ENCODE peak calls at places on chromosomes 13 and 19, in four cellular contexts. F is ovary, O is IMR-90, P is right lobe of liver. Q is an unnamed sample.

GRCh38 chr13:100600915-100601314 is 12.3 kb upstream of the GGACT start:
- DNase-seq in P (no peak), F (no peak), O (no peak), Q (no peak)

GRCh38 chr13:99310382-99311031 is 3.3 kb upstream of the GPR183 start:
- DNase-seq in O (peak; percentile 93), P (no peak), F (no peak), Q (no peak)

GRCh38 chr13:110323172-110323851 is 16.2 kb downstream of the COL4A2 start:
- DNase-seq in P (no peak), F (no peak), O (peak; percentile 96), Q (no peak)

GRCh38 chr13:78323040-78323439 is 280.3 kb downstream of the POU4F1 start:
- DNase-seq in P (no peak), O (no peak), F (no peak), Q (no peak)

GRCh38 chr19:2341987-2342386 is 13.5 kb downstream of the SPPL2B start:
- DNase-seq in P (no peak), O (no peak), F (peak; percentile 14), Q (no peak)

GRCh38 chr13:79519252-79519651 is 38.3 kb downstream of the NDFIP2 start:
- DNase-seq in P (no peak), F (no peak), O (peak; percentile 46), Q (no peak)

GRCh38 chr19:17794731-17795494 is at the start of gene B3GNT3:
- DNase-seq in F (no peak), O (no peak), P (peak; percentile 78), Q (no peak)

GRCh38 chr19:7862413-7862951 is 11.7 kb downstream of the PRR36 start:
- DNase-seq in P (peak; percentile 49), F (peak; percentile 81), O (peak; percentile 34), Q (peak; percentile 80)

GRCh38 chr19:16398530-16399241 is 73.1 kb downstream of the EPS15L1 start:
- DNase-seq in P (no peak), F (no peak), O (peak; percentile 12), Q (no peak)

GRCh38 chr19:49333426-49334288 is 1.5 kb upstream of the CD37 start:
- DNase-seq in F (no peak), P (peak; percentile 53), O (peak; percentile 40), Q (no peak)

GRCh38 chr19:18416778-18417249 is 2.4 kb upstream of the SSBP4 start:
- DNase-seq in O (peak; percentile 78), P (peak; percentile 89), F (peak; percentile 91), Q (peak; percentile 97)

GRCh38 chr19:47049307-47049700 is 880 bp upstream of the TMEM160 start:
- DNase-seq in P (no peak), O (peak; percentile 44), F (no peak), Q (no peak)

GRCh38 chr13:95357875-95358274 is 56.6 kb upstream of the ABCC4 start:
- DNase-seq in O (no peak), F (no peak), P (no peak), Q (no peak)

GRCh38 chr13:48749144-48749543 is 95.4 kb downstream of the CYSLTR2 start:
- DNase-seq in P (no peak), F (no peak), O (peak; percentile 70), Q (no peak)

GRCh38 chr19:54271106-54271505 is 9.8 kb downstream of the LILRB2 start:
- DNase-seq in O (no peak), F (no peak), P (no peak), Q (peak; percentile 56)

GRCh38 chr19:28349604-28350003 is 863.3 kb downstream of the UQCRFS1 start:
- DNase-seq in F (no peak), P (no peak), O (no peak), Q (no peak)

GRCh38 chr13:73521970-73522549 is 463.3 kb downstream of the KLF5 start:
- DNase-seq in P (no peak), F (no peak), O (peak; percentile 1), Q (no peak)

GRCh38 chr19:29685326-29685725 is 20.1 kb downstream of the PLEKHF1 start:
- DNase-seq in O (no peak), P (no peak), F (no peak), Q (no peak)

GRCh38 chr19:2602391-2603181 is 99.9 kb downstream of the GNG7 start:
- DNase-seq in F (peak; percentile 83), O (peak; percentile 81), P (peak; percentile 85), Q (peak; percentile 92)

GRCh38 chr19:29119582-29119981 is 93.4 kb downstream of the UQCRFS1 start:
- DNase-seq in P (no peak), F (no peak), O (no peak), Q (peak; percentile 48)

GRCh38 chr19:16588089-16588823 is 16.0 kb upstream of the SLC35E1 start:
- DNase-seq in P (no peak), F (no peak), O (peak; percentile 19), Q (no peak)

GRCh38 chr13:26423634-26424033 is 133.8 kb upstream of the WASF3 start:
- DNase-seq in O (peak; percentile 51), F (no peak), P (no peak), Q (no peak)

GRCh38 chr19:7426986-7427385 is 61.8 kb downstream of the PEX11G start:
- DNase-seq in O (no peak), F (no peak), P (no peak), Q (no peak)

GRCh38 chr13:42066542-42066941 is 18.1 kb downstream of the DGKH start:
- DNase-seq in F (no peak), P (no peak), O (peak; percentile 97), Q (no peak)

GRCh38 chr19:36213793-36214387 is 575 bp downstream of the ZNF565 start:
- DNase-seq in P (no peak), O (peak; percentile 45), F (no peak), Q (no peak)

GRCh38 chr19:37594982-37595382 is 306 bp downstream of the ZNF540 start:
- DNase-seq in O (peak; percentile 58), F (peak; percentile 72), P (peak; percentile 52), Q (peak; percentile 80)

GRCh38 chr19:47447470-47448359 is 24.0 kb downstream of the SLC8A2 start:
- DNase-seq in P (peak; percentile 40), F (no peak), O (peak; percentile 22), Q (no peak)

GRCh38 chr19:17881701-17882100 is 10.0 kb downstream of the SLC5A5 start:
- DNase-seq in P (no peak), F (no peak), O (no peak), Q (no peak)

GRCh38 chr19:40659116-40659515 is 31.3 kb downstream of the NUMBL start:
- DNase-seq in F (no peak), P (no peak), O (no peak), Q (no peak)

GRCh38 chr13:109700176-109700575 is 86.2 kb downstream of the IRS2 start:
- DNase-seq in P (peak; percentile 65), O (peak; percentile 24), F (peak; percentile 38), Q (no peak)

GRCh38 chr13:78137404-78138142 is 218.9 kb upstream of the EDNRB start:
- DNase-seq in P (no peak), O (peak; percentile 72), F (no peak), Q (no peak)

GRCh38 chr19:58477871-58478270 is 1.7 kb downstream of the ZNF446 start:
- DNase-seq in P (no peak), O (no peak), F (peak; percentile 55), Q (no peak)

GRCh38 chr13:87656311-87656710 is 14.9 kb upstream of the SLITRK5 start:
- DNase-seq in O (no peak), P (no peak), F (no peak), Q (no peak)

GRCh38 chr13:98570929-98571372 is 6.0 kb downstream of the STK24 start:
- DNase-seq in P (no peak), F (no peak), O (no peak), Q (no peak)

DNA sequence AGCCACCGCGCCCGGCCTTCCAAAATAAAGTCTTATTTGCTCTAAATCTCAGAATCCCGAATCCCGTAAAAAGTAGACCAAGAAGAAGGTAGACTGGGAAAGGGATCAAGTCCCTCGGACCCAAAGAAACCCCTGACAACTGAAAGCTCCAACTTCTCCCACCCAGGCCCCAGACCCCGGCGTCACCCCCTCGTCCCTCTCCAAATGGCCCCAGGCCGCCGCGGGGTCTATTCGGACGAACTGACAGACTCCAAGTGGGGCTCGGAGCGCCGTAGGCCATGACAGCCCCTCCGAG is 451 bp downstream of the DDX39A start:
- DNase-seq in O (no peak), F (no peak), P (no peak), Q (no peak)
- H3K4me1 ChIP-seq in O (peaks cover 8% of the 10 kb centered on the region), F (peaks cover 5% of the 10 kb centered on the region), P (no peaks in the 10 kb centered on the region), Q (peaks cover 46% of the 10 kb centered on the region)

GRCh38 chr19:4343056-4343844 is at the start of gene MPND:
- DNase-seq in P (peak; percentile 96), O (peak; percentile 64), F (peak; percentile 92), Q (peak; percentile 94)

GRCh38 chr19:4343845-4344713 is 717 bp downstream of the MPND start:
- DNase-seq in P (peak; percentile 46), O (no peak), F (peak; percentile 60), Q (no peak)

GRCh38 chr19:4338441-4339350 is at the start of gene STAP2:
- DNase-seq in O (no peak), P (peak; percentile 77), F (peak; percentile 45), Q (no peak)

GRCh38 chr19:4345656-4346383 is 2.5 kb downstream of the MPND start:
- DNase-seq in O (no peak), F (no peak), P (peak; percentile 71), Q (no peak)

DNA sequence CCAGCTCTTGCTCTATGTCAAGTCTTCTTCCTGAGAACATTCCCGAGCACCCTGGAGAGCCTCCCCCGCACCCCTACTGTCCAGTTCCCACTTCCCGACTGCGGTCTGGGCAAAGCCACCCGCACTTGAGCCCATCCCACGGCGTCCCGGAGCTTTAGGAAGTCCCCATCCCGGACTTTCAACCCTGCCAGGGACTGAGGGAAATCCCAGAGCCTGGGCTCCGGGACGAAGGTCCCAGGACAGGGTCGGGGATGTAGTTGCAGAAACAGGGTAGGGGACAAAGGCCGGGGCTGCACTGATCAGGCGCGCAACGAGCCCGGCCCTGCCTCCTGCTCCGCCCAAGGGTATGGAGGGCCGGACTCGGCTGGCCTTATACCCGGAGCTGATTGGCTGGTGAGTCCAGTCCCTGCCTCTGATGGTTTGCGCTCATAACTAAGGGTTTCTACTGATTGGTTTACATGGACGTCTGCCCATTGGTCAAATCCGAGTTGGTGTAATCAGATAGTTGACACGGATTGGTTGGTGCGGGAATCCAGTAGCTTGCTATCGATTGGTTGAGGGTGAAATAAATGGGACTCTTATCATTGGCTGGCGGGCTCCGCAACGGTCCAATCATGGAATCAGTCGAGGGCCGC is 824 bp upstream of the MPND start:
- DNase-seq in O (peak; percentile 100), P (peak; percentile 96), F (peak; percentile 93), Q (peak; percentile 99)
- TF ChIP-seq POLR2A in O (peak; percentile 70), P (peak; percentile 76), F (peak; percentile 96), Q (no peak)

GRCh38 chr13:30736461-30736860 is 1.1 kb downstream of the ALOX5AP start:
- DNase-seq in F (no peak), O (no peak), P (no peak), Q (no peak)
- H3K4me1 ChIP-seq in F (peaks cover 6% of the 10 kb centered on the region), O (peaks cover 16% of the 10 kb centered on the region), P (no peaks in the 10 kb centered on the region), Q (peaks cover 6% of the 10 kb centered on the region)

DNA sequence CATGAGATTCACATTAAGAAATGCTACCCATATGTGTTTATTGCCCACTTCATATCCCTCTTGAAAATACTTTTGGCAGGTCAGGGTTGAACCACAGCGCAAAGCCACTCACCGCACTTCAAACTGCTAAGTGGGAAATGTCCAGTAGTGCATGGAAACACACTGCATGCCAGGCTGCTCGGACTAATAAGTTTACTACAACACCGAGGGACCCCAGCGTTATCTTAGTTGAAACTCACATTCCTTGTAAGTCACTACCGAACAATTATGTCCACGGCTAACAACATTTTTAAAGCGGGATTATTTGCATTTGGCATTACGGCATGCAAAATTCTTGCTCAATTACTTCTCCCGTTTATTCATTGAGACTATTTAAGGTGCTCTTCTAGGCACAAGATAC is 4.0 kb downstream of the BRD4 start:
- DNase-seq in F (no peak), P (no peak), O (no peak), Q (no peak)
- TF ChIP-seq POLR2A in F (no peak), P (no peak), O (no peak), Q (no peak)

Q was measured in suprapubic skin.